ENCODE peak calls at places on chromosomes 12 and 14, in five cellular contexts. E, M, J, Z and P are unnamed samples.

GRCh38 chr14:100537701-100538565 is 49.3 kb downstream of the BEGAIN start:
- DNase-seq in E (no peak), M (no peak), J (no peak), Z (peak; percentile 52), P (no peak)

GRCh38 chr14:73477618-73478266 is 13.0 kb upstream of the RIOX1 start:
- DNase-seq in E (peak; percentile 90), M (no peak), J (no peak), Z (no peak), P (no peak)

GRCh38 chr14:57526942-57527341 is 33.3 kb upstream of the CCDC198 start:
- DNase-seq in E (no peak), M (peak; percentile 12), J (peak; percentile 30), Z (peak; percentile 75), P (no peak)

GRCh38 chr12:3233813-3234212 is 156.6 kb downstream of the TSPAN9 start:
- DNase-seq in E (no peak), M (no peak), J (no peak), Z (no peak), P (no peak)

GRCh38 chr12:2456813-2457186 is 338.0 kb upstream of the FKBP4 start:
- DNase-seq in E (no peak), M (no peak), J (no peak), Z (no peak), P (no peak)

GRCh38 chr12:34605510-34605887 is 583.2 kb downstream of the ALG10 start:
- DNase-seq in E (no peak), M (no peak), J (no peak), Z (no peak), P (no peak)

GRCh38 chr12:95182868-95183415 is 34.3 kb downstream of the FGD6 start:
- DNase-seq in E (no peak), M (no peak), J (no peak), Z (no peak), P (no peak)

GRCh38 chr14:100866666-100867630 is 36.6 kb downstream of the RTL1 start:
- DNase-seq in E (no peak), M (no peak), J (no peak), Z (no peak), P (no peak)

GRCh38 chr14:37588956-37589737 is 5.9 kb downstream of the FOXA1 start:
- DNase-seq in E (no peak), M (peak; percentile 64), J (no peak), Z (no peak), P (no peak)

GRCh38 chr12:27305673-27306504 is 26.7 kb upstream of the BMAL2 start:
- DNase-seq in E (no peak), M (peak; percentile 28), J (peak; percentile 35), Z (no peak), P (no peak)

GRCh38 chr12:98645572-98646067 is 530 bp downstream of the APAF1 start:
- DNase-seq in E (no peak), M (no peak), J (no peak), Z (no peak), P (peak; percentile 33)

GRCh38 chr12:108495823-108496579 is 19.1 kb upstream of the FICD start:
- DNase-seq in E (no peak), M (no peak), J (no peak), Z (no peak), P (no peak)

GRCh38 chr12:71208053-71208685 is 50.4 kb upstream of the TSPAN8 start:
- DNase-seq in E (no peak), M (no peak), J (no peak), Z (no peak), P (no peak)

GRCh38 chr12:109544955-109545531 is 28.3 kb downstream of the MMAB start:
- DNase-seq in E (no peak), M (no peak), J (no peak), Z (no peak), P (no peak)

GRCh38 chr14:97705976-97706375 is 908.8 kb downstream of the VRK1 start:
- DNase-seq in E (no peak), M (no peak), J (no peak), Z (no peak), P (no peak)

GRCh38 chr14:72822946-72823611 is 70.8 kb downstream of the DPF3 start:
- DNase-seq in E (no peak), M (no peak), J (no peak), Z (no peak), P (no peak)

GRCh38 chr12:6689000-6689882 is at the start of gene ZNF384:
- DNase-seq in E (peak; percentile 97), M (peak; percentile 99), J (peak; percentile 100), Z (peak; percentile 89), P (peak; percentile 95)

GRCh38 chr14:75430526-75430925 is 2.7 kb downstream of the JDP2 start:
- DNase-seq in E (no peak), M (no peak), J (no peak), Z (no peak), P (no peak)

GRCh38 chr14:54488318-54488645 is 498 bp downstream of the GMFB start:
- DNase-seq in E (no peak), M (no peak), J (no peak), Z (no peak), P (no peak)

GRCh38 chr14:62885451-62885850 is 159.8 kb downstream of the KCNH5 start:
- DNase-seq in E (no peak), M (no peak), J (no peak), Z (no peak), P (no peak)

GRCh38 chr12:52371716-52372115 is 4.4 kb upstream of the KRT85 start:
- DNase-seq in E (no peak), M (no peak), J (no peak), Z (no peak), P (no peak)

GRCh38 chr14:101466456-101467180 is 94.7 kb upstream of the DIO3 start:
- DNase-seq in E (no peak), M (no peak), J (no peak), Z (peak; percentile 29), P (no peak)

GRCh38 chr12:71662861-71663560 is 637 bp downstream of the ZFC3H1 start:
- DNase-seq in E (no peak), M (peak; percentile 22), J (no peak), Z (peak; percentile 77), P (peak; percentile 26)

GRCh38 chr12:8065991-8066594 is at the start of gene C3AR1:
- DNase-seq in E (no peak), M (no peak), J (no peak), Z (no peak), P (no peak)

GRCh38 chr12:113214938-113215400 is 6.3 kb upstream of the TPCN1 start:
- DNase-seq in E (peak; percentile 80), M (peak; percentile 81), J (no peak), Z (no peak), P (no peak)

GRCh38 chr12:131869871-131870418 is 24.5 kb upstream of the ULK1 start:
- DNase-seq in E (no peak), M (no peak), J (no peak), Z (no peak), P (peak; percentile 8)

GRCh38 chr12:110002691-110003515 is 3.7 kb downstream of the ANKRD13A start:
- DNase-seq in E (no peak), M (no peak), J (no peak), Z (no peak), P (no peak)

GRCh38 chr12:88993655-88994054 is 358.6 kb downstream of the DUSP6 start:
- DNase-seq in E (no peak), M (peak; percentile 36), J (peak; percentile 33), Z (no peak), P (peak; percentile 12)

GRCh38 chr12:1083888-1084262 is 92.9 kb downstream of the ERC1 start:
- DNase-seq in E (no peak), M (peak; percentile 28), J (no peak), Z (no peak), P (peak; percentile 56)

GRCh38 chr12:99009654-99010296 is 364.7 kb downstream of the APAF1 start:
- DNase-seq in E (no peak), M (no peak), J (no peak), Z (no peak), P (no peak)

GRCh38 chr12:55715169-55715764 is 579 bp upstream of the BLOC1S1 start:
- DNase-seq in E (no peak), M (no peak), J (no peak), Z (no peak), P (no peak)

GRCh38 chr12:129607293-129607692 is 296.5 kb downstream of the TMEM132D start:
- DNase-seq in E (no peak), M (no peak), J (peak; percentile 66), Z (no peak), P (no peak)

GRCh38 chr12:101939856-101940265 is 62.5 kb downstream of the DRAM1 start:
- DNase-seq in E (no peak), M (peak; percentile 60), J (peak; percentile 68), Z (peak; percentile 55), P (peak; percentile 67)
- TF ChIP-seq SUZ12 in E (no peak), M (no peak), J (no peak), Z (no peak), P (no peak)

GRCh38 chr14:26870096-26870495 is 272.3 kb upstream of the NOVA1 start:
- DNase-seq in E (no peak), M (no peak), J (no peak), Z (no peak), P (no peak)
- TF ChIP-seq SUZ12 in E (no peak), M (no peak), J (no peak), Z (no peak), P (no peak)

GRCh38 chr12:23756416-23756815 is 193.1 kb downstream of the SOX5 start:
- DNase-seq in E (no peak), M (no peak), J (no peak), Z (no peak), P (no peak)
- TF ChIP-seq SUZ12 in E (no peak), M (no peak), J (no peak), Z (no peak), P (no peak)

DNA sequence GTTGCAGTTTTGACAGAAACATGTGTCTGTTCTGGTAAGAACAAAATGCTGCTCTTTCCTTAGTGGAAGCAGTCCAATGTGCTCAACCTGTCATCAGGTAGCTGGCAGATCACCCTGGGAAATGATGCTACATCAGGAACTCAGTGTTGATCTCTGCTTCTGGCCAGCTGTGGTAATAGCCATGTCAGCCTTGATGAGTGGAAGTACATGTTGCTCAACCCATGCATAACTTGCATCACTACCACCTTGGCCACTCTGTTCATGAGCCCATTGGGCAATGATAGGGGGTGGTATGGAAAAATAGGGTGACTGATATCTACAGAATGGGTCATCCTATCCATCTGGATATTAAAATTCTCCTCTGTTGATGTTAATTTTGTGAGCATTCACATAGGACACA is 411.0 kb downstream of the C12orf50 start:
- DNase-seq in E (no peak), M (no peak), J (no peak), Z (no peak), P (no peak)
- TF ChIP-seq SUZ12 in E (no peak), M (no peak), J (no peak), Z (no peak), P (no peak)

GRCh38 chr14:53358166-53358565 is 205.0 kb upstream of the DDHD1 start:
- DNase-seq in E (no peak), M (no peak), J (no peak), Z (no peak), P (no peak)

GRCh38 chr14:53356361-53357150 is 203.4 kb upstream of the DDHD1 start:
- DNase-seq in E (no peak), M (no peak), J (no peak), Z (no peak), P (no peak)

GRCh38 chr14:53360821-53361220 is 207.7 kb upstream of the DDHD1 start:
- DNase-seq in E (no peak), M (no peak), J (no peak), Z (no peak), P (no peak)

GRCh38 chr14:53354331-53354730 is 201.2 kb upstream of the DDHD1 start:
- DNase-seq in E (no peak), M (no peak), J (no peak), Z (no peak), P (no peak)

GRCh38 chr14:53355581-53356112 is 202.5 kb upstream of the DDHD1 start:
- DNase-seq in E (no peak), M (no peak), J (peak; percentile 91), Z (peak; percentile 66), P (peak; percentile 46)
- TF ChIP-seq SUZ12 in E (no peak), M (no peak), J (no peak), Z (no peak), P (no peak)